ENCODE peak calls at places on chromosomes 13 and 19, in four cellular contexts. M is IMR-90, Z is H1, F is mesenchymal stem cell. A is an unnamed sample.

GRCh38 chr19:32404939-32405430 is 585 bp upstream of the DPY19L3 start:
- DNase-seq in M (peak; percentile 26), Z (no peak), F (no peak), A (no peak)

GRCh38 chr19:12952488-12953455 is 4.3 kb downstream of the GADD45GIP1 start:
- DNase-seq in M (peak; percentile 88), Z (no peak), F (no peak), A (no peak)

GRCh38 chr13:49108204-49108603 is 111.9 kb upstream of the MLNR start:
- DNase-seq in M (no peak), Z (no peak), F (no peak), A (no peak)

GRCh38 chr19:1206733-1207301 is 1.2 kb downstream of the STK11 start:
- DNase-seq in M (no peak), Z (no peak), F (no peak), A (no peak)

GRCh38 chr13:39016789-39017188 is 21.1 kb downstream of the PROSER1 start:
- DNase-seq in M (peak; percentile 8), Z (no peak), F (peak; percentile 30), A (peak; percentile 48)

GRCh38 chr19:30338066-30338465 is 34.1 kb upstream of the ZNF536 start:
- DNase-seq in M (no peak), Z (no peak), F (no peak), A (no peak)

GRCh38 chr13:26062853-26063444 is 11.1 kb upstream of the SHISA2 start:
- DNase-seq in M (peak; percentile 33), Z (no peak), F (peak; percentile 74), A (peak; percentile 54)

GRCh38 chr13:112870062-112870352 is 99.0 kb upstream of the MCF2L start:
- DNase-seq in M (no peak), Z (no peak), F (no peak), A (no peak)

GRCh38 chr19:9205506-9206113 is 13.8 kb downstream of the OR7D4 start:
- DNase-seq in M (peak; percentile 54), Z (peak; percentile 34), F (peak; percentile 49), A (peak; percentile 68)

GRCh38 chr19:956747-957451 is 27.2 kb upstream of the WDR18 start:
- DNase-seq in M (peak; percentile 36), Z (no peak), F (peak; percentile 78), A (peak; percentile 92)

GRCh38 chr13:73056054-73056962 is 2.5 kb upstream of the KLF5 start:
- DNase-seq in M (peak; percentile 84), Z (no peak), F (peak; percentile 64), A (no peak)

GRCh38 chr13:39317284-39317683 is 279.0 kb downstream of the NHLRC3 start:
- DNase-seq in M (peak; percentile 62), Z (no peak), F (peak; percentile 26), A (no peak)

GRCh38 chr19:39941615-39942507 is 7.4 kb upstream of the FCGBP start:
- DNase-seq in M (peak; percentile 38), Z (no peak), F (peak; percentile 12), A (no peak)

GRCh38 chr13:40026741-40027140 is 371.3 kb downstream of the COG6 start:
- DNase-seq in M (no peak), Z (no peak), F (no peak), A (no peak)

GRCh38 chr19:33055718-33056117 is 9.0 kb downstream of the RHPN2 start:
- DNase-seq in M (peak; percentile 49), Z (no peak), F (no peak), A (peak; percentile 73)

GRCh38 chr13:110643768-110644421 is 28.6 kb downstream of the NAXD start:
- DNase-seq in M (no peak), Z (no peak), F (no peak), A (no peak)

GRCh38 chr19:2022289-2022688 is 6.8 kb upstream of the BTBD2 start:
- DNase-seq in M (no peak), Z (no peak), F (no peak), A (no peak)

GRCh38 chr19:13102666-13103584 is at the start of gene LYL1:
- DNase-seq in M (no peak), Z (no peak), F (no peak), A (peak; percentile 89)

GRCh38 chr13:65585346-65585745 is 1644.8 kb downstream of the PCDH9 start:
- DNase-seq in M (no peak), Z (no peak), F (no peak), A (no peak)

GRCh38 chr13:50284540-50284939 is 269.3 kb downstream of the KCNRG start:
- DNase-seq in M (no peak), Z (no peak), F (no peak), A (no peak)

GRCh38 chr19:1373534-1374249 is 10.0 kb upstream of the NDUFS7 start:
- DNase-seq in M (peak; percentile 66), Z (no peak), F (no peak), A (no peak)

GRCh38 chr19:47266401-47266885 is 8.2 kb upstream of the INAFM1 start:
- DNase-seq in M (no peak), Z (no peak), F (no peak), A (no peak)

GRCh38 chr19:54114340-54114826 is 1.1 kb downstream of the TFPT start:
- DNase-seq in M (peak; percentile 18), Z (no peak), F (no peak), A (no peak)

GRCh38 chr19:15297416-15298224 is 34.7 kb downstream of the BRD4 start:
- DNase-seq in M (peak; percentile 83), Z (no peak), F (peak; percentile 69), A (peak; percentile 90)

GRCh38 chr19:32642771-32643170 is 32.2 kb downstream of the ANKRD27 start:
- DNase-seq in M (no peak), Z (no peak), F (no peak), A (no peak)

GRCh38 chr13:65292488-65292901 is 1937.6 kb downstream of the PCDH9 start:
- DNase-seq in M (peak; percentile 86), Z (peak; percentile 3), F (peak; percentile 79), A (peak; percentile 96)

GRCh38 chr19:1385816-1386215 is 2.1 kb downstream of the NDUFS7 start:
- DNase-seq in M (no peak), Z (no peak), F (no peak), A (no peak)

GRCh38 chr19:1113986-1114483 is 10.2 kb downstream of the GPX4 start:
- DNase-seq in M (no peak), Z (no peak), F (no peak), A (no peak)

GRCh38 chr19:3057275-3057714 is 5.0 kb downstream of the TLE5 start:
- DNase-seq in M (no peak), Z (no peak), F (no peak), A (peak; percentile 51)

GRCh38 chr19:372306-372890 is 27.8 kb upstream of the MIER2 start:
- DNase-seq in M (peak; percentile 70), Z (no peak), F (no peak), A (no peak)

GRCh38 chr13:98445340-98446233 is 131.3 kb downstream of the STK24 start:
- DNase-seq in M (peak; percentile 41), Z (peak; percentile 64), F (peak; percentile 68), A (peak; percentile 81)

GRCh38 chr13:27425151-27425917 is 915 bp downstream of the GTF3A start:
- DNase-seq in M (no peak), Z (no peak), F (no peak), A (no peak)

GRCh38 chr13:110758195-110758594 is 44.7 kb downstream of the ING1 start:
- DNase-seq in M (peak; percentile 72), Z (no peak), F (peak; percentile 13), A (peak; percentile 17)

GRCh38 chr19:10896851-10897526 is 25.6 kb downstream of the CARM1 start:
- DNase-seq in M (peak; percentile 69), Z (no peak), F (peak; percentile 36), A (no peak)

GRCh38 chr19:10895920-10896319 is 24.6 kb downstream of the CARM1 start:
- DNase-seq in M (no peak), Z (no peak), F (no peak), A (peak; percentile 37)

GRCh38 chr19:10898633-10899032 is 27.3 kb downstream of the CARM1 start:
- DNase-seq in M (no peak), Z (no peak), F (no peak), A (no peak)

GRCh38 chr19:10895363-10895762 is 24.0 kb downstream of the CARM1 start:
- DNase-seq in M (no peak), Z (no peak), F (no peak), A (no peak)

DNA sequence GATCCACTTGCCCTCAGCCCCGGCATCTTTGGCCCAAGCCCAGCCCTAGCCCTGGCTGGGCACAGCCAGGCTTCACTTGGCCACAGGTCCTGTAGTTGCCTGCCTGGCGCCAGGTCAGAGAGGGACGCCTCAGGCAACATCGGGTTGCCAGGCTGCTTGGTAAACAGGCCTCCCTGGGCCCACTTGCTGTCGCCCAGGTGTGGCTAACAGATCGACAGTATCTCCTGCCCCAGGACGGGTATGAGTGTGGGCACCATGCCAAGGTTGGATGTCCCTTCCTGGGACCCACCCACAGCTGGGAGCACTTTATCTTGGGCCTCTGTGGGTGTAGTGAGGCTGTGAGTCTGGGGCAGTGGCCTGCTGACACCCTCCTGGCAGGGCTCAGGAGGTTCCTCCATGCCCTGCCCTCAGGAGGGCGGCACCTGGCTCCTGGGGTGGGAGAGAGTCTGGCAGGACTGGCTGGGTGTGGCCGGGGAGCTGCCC is 27.9 kb downstream of the CARM1 start:
- DNase-seq in M (no peak), Z (no peak), F (no peak), A (no peak)
- H3K9ac ChIP-seq in M (no peak overlapping the region), Z (no peak overlapping the region), F (no peak overlapping the region), A (no peak overlapping the region)

DNA sequence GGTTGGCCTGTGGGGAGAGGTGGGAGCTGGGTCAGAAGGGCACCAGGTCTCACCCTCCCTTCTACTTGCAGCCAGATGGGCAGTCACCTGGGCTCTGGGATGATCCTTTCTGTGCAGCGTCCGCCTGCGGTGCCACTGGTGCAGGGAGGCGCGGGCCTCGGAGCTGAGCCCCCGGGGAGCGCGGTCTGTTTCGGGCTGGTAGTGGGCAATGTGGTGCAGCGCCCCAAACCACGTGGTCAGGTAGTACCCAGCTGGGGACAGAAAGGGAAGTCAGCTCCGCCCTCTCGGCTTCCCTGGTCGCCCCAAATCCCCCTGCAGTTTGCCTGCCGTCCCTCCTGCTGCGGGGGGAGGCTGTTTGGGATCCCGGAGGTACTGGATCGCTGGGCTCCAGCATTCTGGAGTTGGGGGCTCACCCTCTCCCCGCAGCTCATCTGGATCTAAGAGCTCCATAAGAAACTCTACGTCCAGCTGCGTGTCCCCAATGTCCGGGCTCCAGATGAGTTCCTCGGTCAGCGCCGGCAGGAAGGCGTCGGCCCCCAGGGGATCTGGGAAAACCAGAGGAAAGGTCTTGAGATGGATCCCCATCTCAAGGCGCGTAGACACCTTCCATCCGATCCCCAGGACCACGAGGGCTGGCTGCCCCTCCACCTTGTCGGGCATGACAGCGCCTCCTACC is 8.8 kb downstream of the RINL start:
- DNase-seq in M (no peak), Z (no peak), F (no peak), A (peak; percentile 11)
- H2BK15ac ChIP-seq in M (no peak overlapping the region), Z (peak overlapping the region; percentile 46), F (peak overlapping the region; percentile 63), A (no peak overlapping the region)

GRCh38 chr19:17647071-17648020 is 40.8 kb downstream of the UNC13A start:
- DNase-seq in M (no peak), Z (no peak), F (no peak), A (no peak)
- H3K23ac ChIP-seq in M (no peak overlapping the region), Z (no peak overlapping the region), F (no peak overlapping the region), A (no peak overlapping the region)

DNA sequence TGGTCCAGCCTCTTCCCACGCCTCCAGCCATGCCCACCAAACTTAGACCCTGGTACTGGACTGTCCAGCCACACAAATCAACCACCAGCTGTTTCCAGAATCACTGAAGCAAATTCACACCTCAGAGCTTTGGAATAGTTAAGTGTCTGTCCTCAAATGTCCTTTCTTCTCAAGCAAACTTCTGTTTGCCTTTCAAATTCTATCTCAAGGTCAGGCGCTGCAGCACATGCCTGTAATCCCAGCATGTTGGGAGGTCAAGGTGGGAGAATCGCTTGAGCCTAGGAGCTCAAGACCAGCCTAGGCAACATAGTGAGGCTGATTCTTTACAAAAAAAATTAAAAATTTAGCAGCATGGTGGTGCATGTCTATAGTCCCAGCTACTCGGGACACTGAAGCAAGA is 19.4 kb upstream of the PRODH2 start:
- DNase-seq in M (no peak), Z (no peak), F (no peak), A (no peak)
- H3K9ac ChIP-seq in M (no peak overlapping the region), Z (no peak overlapping the region), F (no peak overlapping the region), A (no peak overlapping the region)